ENCODE peak calls at places on chromosomes 11 and 22, in six cellular contexts. J is COR-L47, C is dermis microvascular lymphatic vessel endothelial cell, P is substantia nigra, B is osteocyte, L is foreskin fibroblast. O is an unnamed sample.

GRCh38 chr11:128580612-128581011 is 6.7 kb downstream of the ETS1 start:
- DNase-seq in P (no peak), B (no peak), C (peak), L (no peak), J (peak), O (no peak)

GRCh38 chr11:128451651-128452470 is 135.5 kb downstream of the ETS1 start:
- DNase-seq in L (peak), B (peak), C (peak), J (no peak), P (peak), O (no peak)

GRCh38 chr11:133938166-133938565 is 18.6 kb downstream of the IGSF9B start:
- DNase-seq in B (no peak), P (no peak), L (no peak), J (no peak), C (no peak), O (no peak)

GRCh38 chr11:3683039-3683438 is 11.9 kb upstream of the CHRNA10 start:
- DNase-seq in J (no peak), P (no peak), C (no peak), L (no peak), B (no peak), O (no peak)

GRCh38 chr22:45064313-45065268 is 54.8 kb upstream of the PHF21B start:
- DNase-seq in P (no peak), C (no peak), J (no peak), B (no peak), L (peak), O (no peak)

GRCh38 chr22:39236321-39237275 is 8.2 kb downstream of the PDGFB start:
- DNase-seq in J (no peak), B (no peak), C (peak), L (no peak), P (no peak), O (no peak)

GRCh38 chr22:28582806-28583205 is 96.8 kb downstream of the TTC28 start:
- DNase-seq in B (no peak), L (peak), J (no peak), P (no peak), C (no peak), O (no peak)

GRCh38 chr11:118921121-118921928 is 4.4 kb downstream of the BCL9L start:
- DNase-seq in B (peak), P (no peak), L (peak), C (peak), J (no peak), O (peak)

GRCh38 chr11:108616549-108616948 is 23.0 kb upstream of the EXPH5 start:
- DNase-seq in P (no peak), J (no peak), C (peak), B (no peak), L (peak), O (no peak)

GRCh38 chr11:47329431-47329993 is 23.0 kb downstream of the MYBPC3 start:
- DNase-seq in C (no peak), P (no peak), J (no peak), L (peak), B (peak), O (peak)

GRCh38 chr11:61026121-61027031 is 54.9 kb downstream of the CD6 start:
- DNase-seq in C (peak), B (no peak), L (no peak), P (no peak), J (no peak), O (no peak)

GRCh38 chr22:38109391-38110000 is 988 bp downstream of the BAIAP2L2 start:
- DNase-seq in P (no peak), B (no peak), J (no peak), C (no peak), L (peak), O (no peak)

GRCh38 chr11:37533087-37533486 is 935.1 kb upstream of the RAG2 start:
- DNase-seq in B (no peak), J (no peak), L (no peak), C (no peak), P (no peak), O (no peak)

GRCh38 chr11:36341915-36342314 is 45.8 kb downstream of the PRR5L start:
- DNase-seq in L (no peak), B (no peak), P (no peak), J (no peak), C (no peak), O (no peak)

GRCh38 chr22:38413085-38414008 is 41.7 kb downstream of the KCNJ4 start:
- DNase-seq in C (no peak), B (peak), L (peak), P (no peak), J (no peak), O (peak)

GRCh38 chr22:50190182-50190951 is 4.7 kb downstream of the TRABD start:
- DNase-seq in C (peak), J (peak), P (no peak), B (no peak), L (peak), O (no peak)

GRCh38 chr22:23152238-23153114 is 7.2 kb downstream of the RAB36 start:
- DNase-seq in J (no peak), B (no peak), L (no peak), P (no peak), C (no peak), O (no peak)

GRCh38 chr11:3803726-3804510 is 4.4 kb upstream of the PGAP2 start:
- DNase-seq in J (no peak), L (peak), C (no peak), P (no peak), B (no peak), O (no peak)

GRCh38 chr11:44564653-44565007 is 833 bp upstream of the CD82 start:
- DNase-seq in B (peak), P (no peak), C (peak), J (peak), L (peak), O (no peak)

GRCh38 chr11:63841554-63841953 is 2.6 kb downstream of the MARK2 start:
- DNase-seq in B (no peak), J (peak), C (peak), L (peak), P (no peak), O (no peak)

GRCh38 chr11:104625246-104625645 is 273.0 kb downstream of the CASP12 start:
- DNase-seq in P (no peak), L (peak), B (no peak), J (no peak), C (peak), O (no peak)